ENCODE peak calls at places on chromosomes 7 and 10, in ten cellular contexts. Y, P, S, X, D, A, K, Q, V and G are unnamed samples.

GRCh38 chr7:74372511-74373111 is 81.1 kb upstream of the GTF2IRD1 start:
- DNase-seq in X (no peak), A (no peak), D (no peak), V (peak; percentile 25), K (no peak), Y (no peak), Q (peak; percentile 15), S (no peak), P (no peak), G (peak; percentile 33)

GRCh38 chr10:125692932-125693847 is 10.2 kb upstream of the TEX36 start:
- DNase-seq in Y (no peak), D (no peak), V (no peak), A (no peak), P (no peak), Q (no peak), X (no peak), S (no peak), K (no peak), G (no peak)

GRCh38 chr7:128963327-128963757 is 25.6 kb downstream of the IRF5 start:
- DNase-seq in X (no peak), A (no peak), V (no peak), D (no peak), K (no peak), S (no peak), P (no peak), Q (no peak), Y (no peak), G (peak; percentile 48)

GRCh38 chr10:86375204-86375603 is 8.6 kb upstream of the GRID1 start:
- DNase-seq in P (no peak), X (no peak), D (no peak), Y (no peak), Q (no peak), S (no peak), K (no peak), A (peak; percentile 21), V (no peak), G (no peak)

GRCh38 chr10:72297968-72298773 is 24.4 kb downstream of the DDIT4 start:
- DNase-seq in P (peak; percentile 97), Q (peak; percentile 99), D (peak; percentile 85), V (peak; percentile 97), X (peak; percentile 98), S (peak; percentile 99), A (peak; percentile 93), K (peak; percentile 69), Y (peak; percentile 94), G (peak; percentile 99)

GRCh38 chr7:83579740-83580139 is 69.2 kb downstream of the SEMA3E start:
- DNase-seq in P (no peak), K (no peak), V (no peak), Q (peak; percentile 50), A (no peak), Y (no peak), S (no peak), D (no peak), X (no peak), G (peak; percentile 42)

GRCh38 chr7:74025146-74025545 is 2.8 kb upstream of the ELN start:
- DNase-seq in Q (no peak), X (no peak), A (no peak), P (no peak), S (peak; percentile 20), K (no peak), Y (no peak), V (no peak), D (peak; percentile 30), G (no peak)

GRCh38 chr10:113991091-113991860 is 52.4 kb upstream of the ADRB1 start:
- DNase-seq in A (peak; percentile 66), Y (no peak), V (no peak), D (no peak), P (no peak), X (no peak), K (no peak), Q (peak; percentile 82), S (no peak), G (peak; percentile 14)

GRCh38 chr7:1192171-1192676 is 32.2 kb upstream of the ZFAND2A start:
- DNase-seq in Y (peak; percentile 63), P (no peak), D (no peak), Q (peak; percentile 77), X (no peak), K (peak; percentile 7), V (no peak), A (peak; percentile 66), S (no peak), G (peak; percentile 87)

GRCh38 chr10:47047127-47047504 is 135.9 kb downstream of the PTPN20 start:
- DNase-seq in K (no peak), S (no peak), A (no peak), X (no peak), Y (no peak), D (no peak), Q (no peak), P (no peak), V (no peak), G (no peak)

GRCh38 chr7:34748244-34749039 is 90.4 kb downstream of the NPSR1 start:
- DNase-seq in X (no peak), P (peak; percentile 79), S (peak; percentile 97), K (no peak), V (peak; percentile 15), Q (peak; percentile 71), Y (peak; percentile 14), A (no peak), D (peak; percentile 87), G (peak; percentile 50)

GRCh38 chr10:124370426-124370825 is 48.3 kb downstream of the OAT start:
- DNase-seq in S (no peak), X (no peak), V (no peak), P (no peak), K (no peak), Y (no peak), Q (no peak), A (no peak), D (no peak), G (no peak)

GRCh38 chr7:149004405-149005370 is 23.6 kb downstream of the PDIA4 start:
- DNase-seq in A (no peak), P (no peak), V (no peak), Q (peak; percentile 19), K (no peak), X (no peak), S (no peak), Y (no peak), D (no peak), G (peak; percentile 50)

GRCh38 chr10:78349165-78349516 is 315.5 kb downstream of the RPS24 start:
- DNase-seq in Y (no peak), D (no peak), K (no peak), A (no peak), P (no peak), Q (no peak), V (no peak), X (no peak), S (no peak), G (no peak)

GRCh38 chr7:138980575-138981285 is 459 bp downstream of the KIAA1549 start:
- DNase-seq in K (no peak), D (peak; percentile 11), P (no peak), X (peak; percentile 83), A (peak; percentile 66), Y (no peak), V (peak; percentile 46), Q (peak; percentile 10), S (no peak), G (no peak)

GRCh38 chr10:86244296-86244695 is 122.3 kb downstream of the GRID1 start:
- DNase-seq in Q (no peak), X (peak; percentile 60), S (no peak), D (no peak), Y (no peak), A (no peak), V (no peak), K (no peak), P (no peak), G (no peak)

GRCh38 chr7:134804351-134804750 is 24.9 kb downstream of the CALD1 start:
- DNase-seq in P (no peak), Y (no peak), S (no peak), Q (peak; percentile 64), V (no peak), D (no peak), K (no peak), X (no peak), A (no peak), G (peak; percentile 80)

GRCh38 chr10:42999385-43000020 is 77.4 kb upstream of the RET start:
- DNase-seq in Q (no peak), V (no peak), D (no peak), A (peak; percentile 35), S (no peak), Y (no peak), X (no peak), K (no peak), P (no peak), G (no peak)

GRCh38 chr10:106795619-106796018 is 368.9 kb downstream of the SORCS1 start:
- DNase-seq in X (peak; percentile 42), P (no peak), D (no peak), S (no peak), Y (no peak), K (no peak), A (no peak), Q (no peak), V (peak; percentile 39), G (peak; percentile 7)

GRCh38 chr7:102039706-102040105 is 222.3 kb downstream of the CUX1 start:
- DNase-seq in S (no peak), A (no peak), D (no peak), P (no peak), K (no peak), Y (no peak), X (no peak), Q (no peak), V (no peak), G (no peak)

GRCh38 chr10:132188331-132188730 is 1.6 kb downstream of the DPYSL4 start:
- DNase-seq in D (no peak), S (no peak), Q (no peak), P (no peak), K (no peak), V (no peak), Y (no peak), X (no peak), A (no peak), G (no peak)

GRCh38 chr7:116231543-116232401 is 21.4 kb downstream of the TES start:
- DNase-seq in D (no peak), X (no peak), K (no peak), Q (peak; percentile 80), Y (peak; percentile 52), V (no peak), S (no peak), P (no peak), A (no peak), G (peak; percentile 85)

GRCh38 chr10:122463466-122464157 is 2.3 kb downstream of the HTRA1 start:
- DNase-seq in S (no peak), D (no peak), V (no peak), K (no peak), X (no peak), Y (no peak), A (no peak), P (no peak), Q (no peak), G (no peak)

GRCh38 chr7:30027065-30027456 is 559 bp upstream of the FKBP14 start:
- DNase-seq in Q (no peak), Y (no peak), P (no peak), K (peak; percentile 19), S (peak; percentile 53), D (no peak), V (no peak), X (no peak), A (no peak), G (peak; percentile 67)

GRCh38 chr7:29884399-29885272 is 78.3 kb downstream of the WIPF3 start:
- DNase-seq in D (peak; percentile 56), P (no peak), Y (no peak), K (peak; percentile 1), X (peak; percentile 28), A (no peak), V (peak; percentile 47), Q (no peak), S (no peak), G (no peak)

GRCh38 chr7:15839415-15840100 is 153.1 kb upstream of the MEOX2 start:
- DNase-seq in S (no peak), Q (peak; percentile 46), K (no peak), Y (no peak), A (no peak), X (peak; percentile 26), P (no peak), V (peak; percentile 85), D (no peak), G (peak; percentile 49)

GRCh38 chr10:114874827-114875541 is 53.4 kb downstream of the FHIP2A start:
- DNase-seq in Q (peak; percentile 75), Y (no peak), S (no peak), A (no peak), V (peak; percentile 79), P (no peak), D (no peak), K (no peak), X (peak; percentile 75), G (peak; percentile 84)

GRCh38 chr10:94413374-94413773 is 11.0 kb downstream of the TBC1D12 start:
- DNase-seq in Y (no peak), P (no peak), K (no peak), Q (no peak), X (no peak), S (no peak), A (no peak), D (no peak), V (no peak), G (no peak)